ENCODE peak calls at places on chromosome 3, in six cellular contexts. One of them, this sample, is unnamed.

GRCh38 chr3:100875239-100875638 is 118.0 kb downstream of the ABI3BP start:
- DNase-seq in CD8-positive, alpha-beta memory T cell: no peak
- DNase-seq in cerebellar cortex: no peak
- DNase-seq in GM23248: peak
- DNase-seq in BJ: no peak
- DNase-seq in cerebellum: no peak
- DNase-seq in this sample: no peak

GRCh38 chr3:76267991-76268390 is 482.6 kb upstream of the ZNF717 start:
- DNase-seq in CD8-positive, alpha-beta memory T cell: no peak
- DNase-seq in cerebellar cortex: no peak
- DNase-seq in GM23248: no peak
- DNase-seq in BJ: no peak
- DNase-seq in cerebellum: no peak
- DNase-seq in this sample: no peak

GRCh38 chr3:16877527-16877926 is 7.2 kb upstream of the PLCL2 start:
- DNase-seq in CD8-positive, alpha-beta memory T cell: no peak
- DNase-seq in cerebellar cortex: no peak
- DNase-seq in GM23248: no peak
- DNase-seq in BJ: no peak
- DNase-seq in cerebellum: no peak
- DNase-seq in this sample: no peak

GRCh38 chr3:37985637-37986320 is 4.8 kb upstream of the VILL start:
- DNase-seq in CD8-positive, alpha-beta memory T cell: no peak
- DNase-seq in cerebellar cortex: no peak
- DNase-seq in GM23248: peak
- DNase-seq in BJ: no peak
- DNase-seq in cerebellum: no peak
- DNase-seq in this sample: no peak

GRCh38 chr3:111636506-111636905 is 41.4 kb upstream of the ZBED2 start:
- DNase-seq in CD8-positive, alpha-beta memory T cell: no peak
- DNase-seq in cerebellar cortex: no peak
- DNase-seq in GM23248: peak
- DNase-seq in BJ: no peak
- DNase-seq in cerebellum: no peak
- DNase-seq in this sample: no peak

GRCh38 chr3:134364061-134364935 is 9.9 kb downstream of the AMOTL2 start:
- DNase-seq in CD8-positive, alpha-beta memory T cell: peak
- DNase-seq in cerebellar cortex: peak
- DNase-seq in GM23248: peak
- DNase-seq in BJ: peak
- DNase-seq in cerebellum: peak
- DNase-seq in this sample: peak

GRCh38 chr3:193795062-193795690 is 202.2 kb downstream of the OPA1 start:
- DNase-seq in CD8-positive, alpha-beta memory T cell: no peak
- DNase-seq in cerebellar cortex: no peak
- DNase-seq in GM23248: peak
- DNase-seq in BJ: no peak
- DNase-seq in cerebellum: no peak
- DNase-seq in this sample: no peak

GRCh38 chr3:52181543-52181942 is 16.4 kb upstream of the ALAS1 start:
- DNase-seq in CD8-positive, alpha-beta memory T cell: no peak
- DNase-seq in cerebellar cortex: no peak
- DNase-seq in GM23248: peak
- DNase-seq in BJ: no peak
- DNase-seq in cerebellum: no peak
- DNase-seq in this sample: no peak

GRCh38 chr3:64237083-64237482 is 11.8 kb upstream of the PRICKLE2 start:
- DNase-seq in CD8-positive, alpha-beta memory T cell: no peak
- DNase-seq in cerebellar cortex: no peak
- DNase-seq in GM23248: no peak
- DNase-seq in BJ: no peak
- DNase-seq in cerebellum: no peak
- DNase-seq in this sample: no peak

GRCh38 chr3:37181766-37182165 is 7.4 kb upstream of the LRRFIP2 start:
- DNase-seq in CD8-positive, alpha-beta memory T cell: no peak
- DNase-seq in cerebellar cortex: no peak
- DNase-seq in GM23248: peak
- DNase-seq in BJ: no peak
- DNase-seq in cerebellum: no peak
- DNase-seq in this sample: no peak

GRCh38 chr3:64561503-64561810 is 126.3 kb downstream of the ADAMTS9 start:
- DNase-seq in CD8-positive, alpha-beta memory T cell: no peak
- DNase-seq in cerebellar cortex: no peak
- DNase-seq in GM23248: no peak
- DNase-seq in BJ: no peak
- DNase-seq in cerebellum: no peak
- DNase-seq in this sample: no peak

GRCh38 chr3:5002174-5002870 is 23.1 kb downstream of the BHLHE40 start:
- DNase-seq in CD8-positive, alpha-beta memory T cell: no peak
- DNase-seq in cerebellar cortex: no peak
- DNase-seq in GM23248: no peak
- DNase-seq in BJ: no peak
- DNase-seq in cerebellum: no peak
- DNase-seq in this sample: no peak

GRCh38 chr3:188064831-188065493 is 89.0 kb upstream of the LPP start:
- DNase-seq in CD8-positive, alpha-beta memory T cell: no peak
- DNase-seq in cerebellar cortex: no peak
- DNase-seq in GM23248: no peak
- DNase-seq in BJ: no peak
- DNase-seq in cerebellum: no peak
- DNase-seq in this sample: no peak

This sample was measured in naive thymus-derived CD4-positive, alpha-beta T cell.